ENCODE peak calls at places on chromosome X, in six cellular contexts. D is mesendoderm, W is neuronal stem cell, G is cardiac fibroblast, M is astrocyte of the spinal cord, Z is GM23338. C is an unnamed sample.

GRCh38 chrX:115939070-115939469 is 231.5 kb upstream of the AGTR2 start:
- DNase-seq in D (no peak), W (no peak), G (no peak), M (no peak), Z (no peak), C (no peak)

GRCh38 chrX:66203114-66203513 is 39.1 kb downstream of the HEPH start:
- DNase-seq in D (no peak), W (no peak), G (no peak), M (no peak), Z (no peak), C (no peak)

GRCh38 chrX:19674041-19674769 is 158.9 kb upstream of the MAP3K15 start:
- DNase-seq in D (no peak), W (no peak), G (no peak), M (no peak), Z (no peak), C (no peak)

GRCh38 chrX:146186540-146186939 is 368.9 kb downstream of the SLITRK2 start:
- DNase-seq in D (no peak), W (no peak), G (no peak), M (no peak), Z (no peak), C (no peak)

GRCh38 chrX:134396174-134396573 is 63.8 kb upstream of the HPRT1 start:
- DNase-seq in D (no peak), W (no peak), G (peak), M (no peak), Z (peak), C (no peak)

GRCh38 chrX:11085305-11085704 is 25.8 kb upstream of the HCCS start:
- DNase-seq in D (no peak), W (no peak), G (no peak), M (no peak), Z (no peak), C (no peak)

GRCh38 chrX:51837451-51837850 is 56.0 kb upstream of the MAGED1 start:
- DNase-seq in D (no peak), W (no peak), G (no peak), M (no peak), Z (no peak), C (no peak)

GRCh38 chrX:138858438-138858837 is 146.9 kb upstream of the FGF13 start:
- DNase-seq in D (peak), W (no peak), G (peak), M (peak), Z (no peak), C (no peak)

GRCh38 chrX:19017271-19017670 is 33.4 kb upstream of the PHKA2 start:
- DNase-seq in D (peak), W (peak), G (peak), M (no peak), Z (peak), C (no peak)

GRCh38 chrX:87805829-87806490 is 288.4 kb downstream of the KLHL4 start:
- DNase-seq in D (peak), W (no peak), G (peak), M (peak), Z (peak), C (no peak)

GRCh38 chrX:1524874-1525582 is 12.0 kb downstream of the P2RY8 start:
- DNase-seq in D (no peak), W (no peak), G (no peak), M (no peak), Z (no peak), C (no peak)

GRCh38 chrX:56503941-56504673 is 59.3 kb upstream of the UBQLN2 start:
- DNase-seq in D (peak), W (no peak), G (no peak), M (no peak), Z (peak), C (no peak)

GRCh38 chrX:153816821-153817220 is 13.5 kb downstream of the PDZD4 start:
- DNase-seq in D (no peak), W (no peak), G (peak), M (no peak), Z (no peak), C (no peak)

GRCh38 chrX:25020391-25021131 is 4.8 kb upstream of the ARX start:
- DNase-seq in D (peak), W (no peak), G (no peak), M (no peak), Z (peak), C (no peak)

GRCh38 chrX:31333181-31333831 is 261.5 kb upstream of the FTHL17 start:
- DNase-seq in D (peak), W (no peak), G (peak), M (peak), Z (no peak), C (no peak)

GRCh38 chrX:46117234-46117633 is 428.0 kb downstream of the ZNF674 start:
- DNase-seq in D (no peak), W (no peak), G (no peak), M (no peak), Z (no peak), C (no peak)

GRCh38 chrX:2391869-2392606 is 108.7 kb downstream of the DHRSX start:
- DNase-seq in D (peak), W (no peak), G (peak), M (peak), Z (peak), C (peak)

GRCh38 chrX:154436597-154437397 is at the start of gene GDI1:
- DNase-seq in D (peak), W (no peak), G (peak), M (peak), Z (peak), C (no peak)

GRCh38 chrX:104921606-104922205 is 298.8 kb downstream of the TEX13A start:
- DNase-seq in D (peak), W (no peak), G (no peak), M (no peak), Z (no peak), C (no peak)

GRCh38 chrX:51024106-51024696 is 113.7 kb downstream of the BMP15 start:
- DNase-seq in D (no peak), W (no peak), G (no peak), M (no peak), Z (peak), C (no peak)

GRCh38 chrX:44874481-44875184 is 1.6 kb downstream of the KDM6A start:
- DNase-seq in D (peak), W (no peak), G (peak), M (peak), Z (peak), C (no peak)

GRCh38 chrX:73401591-73402266 is 45.1 kb upstream of the CDX4 start:
- DNase-seq in D (peak), W (peak), G (no peak), M (no peak), Z (peak), C (no peak)

GRCh38 chrX:119512145-119512800 is 44.0 kb downstream of the SLC25A5 start:
- DNase-seq in D (peak), W (peak), G (peak), M (peak), Z (peak), C (peak)

GRCh38 chrX:9062621-9063020 is 28.7 kb upstream of the FAM9B start:
- DNase-seq in D (peak), W (no peak), G (peak), M (no peak), Z (no peak), C (no peak)

GRCh38 chrX:40108084-40108958 is 10.6 kb upstream of the BCOR start:
- DNase-seq in D (peak), W (no peak), G (peak), M (peak), Z (peak), C (no peak)

GRCh38 chrX:1386338-1387127 is 5.4 kb downstream of the SLC25A6 start:
- DNase-seq in D (no peak), W (no peak), G (no peak), M (no peak), Z (no peak), C (no peak)

GRCh38 chrX:128992107-128992971 is 531.0 kb downstream of the SMARCA1 start:
- DNase-seq in D (no peak), W (no peak), G (no peak), M (no peak), Z (peak), C (no peak)

GRCh38 chrX:76026751-76027150 is 146.1 kb upstream of the PBDC1 start:
- DNase-seq in D (no peak), W (no peak), G (no peak), M (no peak), Z (no peak), C (no peak)

GRCh38 chrX:10326578-10326977 is 169.8 kb downstream of the CLCN4 start:
- DNase-seq in D (no peak), W (no peak), G (peak), M (no peak), Z (no peak), C (peak)

GRCh38 chrX:50770702-50771101 is 43.3 kb downstream of the SHROOM4 start:
- DNase-seq in D (peak), W (no peak), G (peak), M (no peak), Z (peak), C (no peak)

GRCh38 chrX:8364369-8365141 is 100.1 kb upstream of the VCX3B start:
- DNase-seq in D (peak), W (peak), G (peak), M (no peak), Z (peak), C (no peak)

GRCh38 chrX:13761606-13762005 is 27.1 kb downstream of the OFD1 start:
- DNase-seq in D (peak), W (no peak), G (peak), M (no peak), Z (peak), C (no peak)

GRCh38 chrX:13763489-13763888 is 28.9 kb downstream of the OFD1 start:
- DNase-seq in D (no peak), W (no peak), G (no peak), M (no peak), Z (peak), C (no peak)

GRCh38 chrX:13764284-13764683 is 29.7 kb downstream of the OFD1 start:
- DNase-seq in D (no peak), W (no peak), G (no peak), M (no peak), Z (no peak), C (no peak)

GRCh38 chrX:13760428-13760827 is 25.9 kb downstream of the OFD1 start:
- DNase-seq in D (no peak), W (no peak), G (no peak), M (no peak), Z (no peak), C (no peak)

GRCh38 chrX:13762015-13762414 is 27.5 kb downstream of the OFD1 start:
- DNase-seq in D (peak), W (no peak), G (no peak), M (no peak), Z (peak), C (no peak)
- H3K4me3 ChIP-seq in D (no peak), W (no peak), G (no peak), M (no peak), Z (peak), C (no peak)

GRCh38 chrX:107627792-107628661 is at the start of gene PRPS1:
- DNase-seq in D (peak), W (peak), G (peak), M (peak), Z (peak), C (peak)

GRCh38 chrX:107626916-107627315 is 1.4 kb upstream of the PRPS1 start:
- DNase-seq in D (no peak), W (no peak), G (no peak), M (no peak), Z (no peak), C (no peak)

GRCh38 chrX:107628662-107629532 is 587 bp downstream of the PRPS1 start:
- DNase-seq in D (peak), W (no peak), G (peak), M (peak), Z (peak), C (no peak)

GRCh38 chrX:107630031-107630689 is 1.9 kb downstream of the PRPS1 start:
- DNase-seq in D (peak), W (no peak), G (no peak), M (no peak), Z (peak), C (no peak)

GRCh38 chrX:107629533-107629909 is 1.2 kb downstream of the PRPS1 start:
- DNase-seq in D (peak), W (no peak), G (peak), M (peak), Z (peak), C (no peak)
- H3K4me3 ChIP-seq in D (peak), W (peak), G (peak), M (peak), Z (peak), C (peak)

GRCh38 chrX:100407147-100407783 is 2.8 kb downstream of the PCDH19 start:
- DNase-seq in D (no peak), W (no peak), G (no peak), M (no peak), Z (peak), C (no peak)

GRCh38 chrX:100409316-100410082 is 574 bp downstream of the PCDH19 start:
- DNase-seq in D (no peak), W (no peak), G (peak), M (no peak), Z (peak), C (no peak)

GRCh38 chrX:100408643-100409315 is 1.3 kb downstream of the PCDH19 start:
- DNase-seq in D (no peak), W (no peak), G (no peak), M (no peak), Z (peak), C (no peak)

GRCh38 chrX:100410083-100410590 is at the start of gene PCDH19:
- DNase-seq in D (peak), W (no peak), G (peak), M (peak), Z (peak), C (peak)

GRCh38 chrX:100407784-100408642 is 2.1 kb downstream of the PCDH19 start:
- DNase-seq in D (no peak), W (no peak), G (no peak), M (no peak), Z (peak), C (no peak)
- H3K4me3 ChIP-seq in D (no peak), W (peak), G (no peak), M (no peak), Z (peak), C (no peak)

DNA sequence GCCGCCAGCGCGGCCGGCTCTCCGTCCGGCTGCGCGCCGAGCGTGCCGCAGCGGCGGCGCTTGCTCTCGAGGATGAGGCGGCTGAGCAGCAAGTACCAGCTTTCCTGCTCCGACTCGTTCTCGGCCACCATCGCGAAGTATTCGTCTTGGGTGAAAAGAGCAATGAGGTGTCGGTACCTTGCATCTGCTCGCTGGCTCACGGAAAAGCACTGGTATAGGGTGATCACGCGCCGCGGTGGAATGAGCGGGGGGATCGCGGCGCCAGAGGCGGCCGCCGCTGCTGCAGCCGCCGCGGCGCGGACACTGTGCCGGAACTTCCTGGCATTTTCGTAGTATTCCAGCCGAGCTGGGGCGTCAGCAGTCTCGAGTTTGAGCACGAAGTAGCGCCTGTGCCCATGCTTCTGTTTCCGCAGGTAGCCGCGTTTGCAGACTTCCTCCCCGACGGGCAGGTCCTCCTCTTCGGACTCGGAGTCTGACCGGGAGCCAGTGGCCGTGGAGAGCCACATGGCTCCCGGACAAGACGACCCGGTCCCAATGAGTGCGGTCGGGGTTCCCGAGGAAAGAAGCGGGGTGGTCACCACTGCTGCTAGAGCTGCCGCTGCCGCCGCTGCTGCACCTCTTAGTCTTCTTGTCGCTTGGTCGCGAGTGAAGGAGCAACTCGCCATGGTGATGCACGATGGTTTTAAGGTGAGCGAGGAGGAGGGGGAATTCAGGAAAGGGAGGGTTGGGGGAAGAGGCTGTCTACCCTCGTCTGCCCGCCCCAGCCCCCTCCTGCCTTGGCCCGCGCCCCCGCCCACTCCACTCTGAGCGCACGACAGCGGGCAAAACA is 469 bp downstream of the IRS4 start:
- DNase-seq in D (peak), W (no peak), G (peak), M (peak), Z (no peak), C (no peak)
- H3K4me3 ChIP-seq in D (peak), W (peak), G (peak), M (peak), Z (peak), C (peak)

GRCh38 chrX:3592184-3592583 is 121.3 kb downstream of the PRKX start:
- DNase-seq in D (peak), W (peak), G (no peak), M (no peak), Z (peak), C (no peak)
- H3K4me3 ChIP-seq in D (no peak), W (no peak), G (no peak), M (no peak), Z (peak), C (no peak)

GRCh38 chrX:17475820-17476219 is 100.8 kb downstream of the NHS start:
- DNase-seq in D (no peak), W (no peak), G (peak), M (no peak), Z (no peak), C (no peak)

GRCh38 chrX:17476411-17476810 is 101.4 kb downstream of the NHS start:
- DNase-seq in D (no peak), W (no peak), G (no peak), M (no peak), Z (no peak), C (no peak)

GRCh38 chrX:17473021-17473420 is 98.0 kb downstream of the NHS start:
- DNase-seq in D (no peak), W (no peak), G (no peak), M (no peak), Z (no peak), C (no peak)

GRCh38 chrX:17472424-17472823 is 97.4 kb downstream of the NHS start:
- DNase-seq in D (no peak), W (no peak), G (no peak), M (no peak), Z (no peak), C (no peak)

GRCh38 chrX:17474892-17475291 is 99.9 kb downstream of the NHS start:
- DNase-seq in D (no peak), W (no peak), G (peak), M (peak), Z (no peak), C (peak)
- H3K4me3 ChIP-seq in D (no peak), W (no peak), G (no peak), M (no peak), Z (no peak), C (no peak)

C was measured in skeletal muscle cell.